ENCODE peak calls at places on chromosomes 5 and 9, in seven cellular contexts. D, I, J, G, T, A and Y are unnamed samples.

GRCh38 chr5:142830241-142831018 is 60.3 kb downstream of the ARHGAP26 start:
- DNase-seq in I (no peak), T (no peak), G (no peak), A (peak), J (no peak), D (peak), Y (no peak)

GRCh38 chr5:61159841-61160240 is 2.4 kb downstream of the SMIM15 start:
- DNase-seq in I (no peak), G (no peak), D (peak), T (no peak), A (peak), J (no peak), Y (no peak)

GRCh38 chr5:134603059-134603458 is 29.6 kb downstream of the SAR1B start:
- DNase-seq in J (no peak), I (no peak), A (peak), G (no peak), D (peak), T (no peak), Y (no peak)

GRCh38 chr5:56350595-56351170 is 117.6 kb upstream of the ANKRD55 start:
- DNase-seq in A (peak), T (no peak), I (no peak), G (peak), J (peak), D (peak), Y (peak)

GRCh38 chr9:16074962-16075361 is 522.1 kb downstream of the CCDC171 start:
- DNase-seq in J (no peak), D (peak), A (peak), G (no peak), I (no peak), T (no peak), Y (no peak)

GRCh38 chr5:4480528-4481404 is 659.4 kb upstream of the ADAMTS16 start:
- DNase-seq in A (no peak), I (no peak), D (no peak), T (no peak), G (no peak), J (no peak), Y (no peak)

GRCh38 chr5:74762599-74762998 is 4.3 kb downstream of the GFM2 start:
- DNase-seq in J (no peak), I (no peak), A (peak), T (no peak), D (peak), G (no peak), Y (no peak)

GRCh38 chr5:165286692-165287091 is 1781.3 kb downstream of the MAT2B start:
- DNase-seq in J (no peak), T (no peak), I (no peak), D (no peak), A (no peak), G (no peak), Y (no peak)

GRCh38 chr5:11777096-11777495 is 127.2 kb downstream of the CTNND2 start:
- DNase-seq in G (no peak), J (no peak), T (no peak), A (no peak), D (no peak), I (no peak), Y (no peak)

GRCh38 chr5:151094054-151094858 is 13.4 kb upstream of the TNIP1 start:
- DNase-seq in G (no peak), D (peak), I (peak), T (no peak), J (no peak), A (peak), Y (no peak)

GRCh38 chr9:33868430-33869000 is 51.6 kb downstream of the UBE2R2 start:
- DNase-seq in G (no peak), I (no peak), A (peak), T (no peak), D (peak), J (no peak), Y (no peak)

GRCh38 chr5:133404724-133405123 is 207.6 kb downstream of the FSTL4 start:
- DNase-seq in D (peak), J (no peak), T (no peak), I (no peak), G (no peak), A (no peak), Y (no peak)

GRCh38 chr5:158463188-158463587 is 604.2 kb upstream of the CLINT1 start:
- DNase-seq in J (no peak), T (no peak), A (no peak), I (no peak), G (no peak), D (no peak), Y (no peak)

GRCh38 chr9:110033869-110034268 is 174.1 kb downstream of the C9orf152 start:
- DNase-seq in A (no peak), G (no peak), J (no peak), T (no peak), I (no peak), D (no peak), Y (no peak)

GRCh38 chr9:27154923-27155322 is 45.9 kb downstream of the TEK start:
- DNase-seq in D (peak), T (no peak), G (no peak), J (no peak), I (no peak), A (peak), Y (no peak)

GRCh38 chr5:176779537-176779936 is 30.8 kb upstream of the UNC5A start:
- DNase-seq in J (peak), A (no peak), D (no peak), T (no peak), I (peak), G (peak), Y (no peak)

GRCh38 chr5:172436078-172436873 is 18.0 kb downstream of the SH3PXD2B start:
- DNase-seq in A (no peak), D (no peak), J (peak), I (no peak), T (no peak), G (no peak), Y (no peak)

GRCh38 chr9:88826181-88826580 is 165.1 kb upstream of the S1PR3 start:
- DNase-seq in A (no peak), I (no peak), T (no peak), G (no peak), J (no peak), D (peak), Y (no peak)

GRCh38 chr9:33823801-33824200 is 6.8 kb downstream of the UBE2R2 start:
- DNase-seq in J (no peak), A (no peak), D (no peak), I (peak), G (no peak), T (no peak), Y (no peak)

GRCh38 chr5:345404-346195 is 24.1 kb downstream of the AHRR start:
- DNase-seq in A (no peak), D (peak), G (no peak), J (no peak), I (no peak), T (no peak), Y (no peak)

GRCh38 chr9:127683723-127684122 is 23.1 kb upstream of the CFAP157 start:
- DNase-seq in A (no peak), G (no peak), J (no peak), T (no peak), D (peak), I (no peak), Y (no peak)

GRCh38 chr9:16368425-16369087 is 501.9 kb downstream of the BNC2 start:
- DNase-seq in T (no peak), I (no peak), D (no peak), G (no peak), A (no peak), J (no peak), Y (no peak)

GRCh38 chr9:131739192-131739961 is 499 bp downstream of the RAPGEF1 start:
- DNase-seq in G (peak), D (peak), I (peak), J (peak), A (peak), T (peak), Y (peak)

GRCh38 chr9:68551191-68551590 is 10.5 kb upstream of the TMEM252 start:
- DNase-seq in T (no peak), J (no peak), I (no peak), G (no peak), A (peak), D (no peak), Y (no peak)

GRCh38 chr9:134807726-134808125 is 72.9 kb upstream of the FCN2 start:
- DNase-seq in J (no peak), T (no peak), A (peak), D (peak), I (no peak), G (no peak), Y (no peak)

GRCh38 chr9:34123682-34124081 is 2.8 kb downstream of the DCAF12 start:
- DNase-seq in I (peak), D (no peak), A (no peak), J (peak), T (no peak), G (no peak), Y (no peak)

GRCh38 chr5:1800470-1801060 is 642 bp upstream of the NDUFS6 start:
- DNase-seq in D (peak), J (no peak), G (peak), A (peak), T (no peak), I (no peak), Y (no peak)

GRCh38 chr5:1801061-1801953 is at the start of gene NDUFS6:
- DNase-seq in A (peak), D (peak), G (peak), T (peak), J (peak), I (peak), Y (peak)

GRCh38 chr5:1803192-1803591 is 2.0 kb downstream of the NDUFS6 start:
- DNase-seq in T (no peak), D (no peak), I (no peak), J (no peak), A (no peak), G (no peak), Y (no peak)

GRCh38 chr5:1799602-1800469 is at the start of gene MRPL36:
- DNase-seq in T (peak), A (peak), I (peak), J (peak), G (peak), D (peak), Y (peak)

GRCh38 chr5:1801954-1802295 is 718 bp downstream of the NDUFS6 start:
- DNase-seq in J (no peak), A (no peak), D (no peak), T (peak), I (no peak), G (peak), Y (no peak)
- TF ChIP-seq CTCF in J (no peak), A (no peak), D (no peak), T (no peak), I (no peak), G (no peak), Y (no peak)

DNA sequence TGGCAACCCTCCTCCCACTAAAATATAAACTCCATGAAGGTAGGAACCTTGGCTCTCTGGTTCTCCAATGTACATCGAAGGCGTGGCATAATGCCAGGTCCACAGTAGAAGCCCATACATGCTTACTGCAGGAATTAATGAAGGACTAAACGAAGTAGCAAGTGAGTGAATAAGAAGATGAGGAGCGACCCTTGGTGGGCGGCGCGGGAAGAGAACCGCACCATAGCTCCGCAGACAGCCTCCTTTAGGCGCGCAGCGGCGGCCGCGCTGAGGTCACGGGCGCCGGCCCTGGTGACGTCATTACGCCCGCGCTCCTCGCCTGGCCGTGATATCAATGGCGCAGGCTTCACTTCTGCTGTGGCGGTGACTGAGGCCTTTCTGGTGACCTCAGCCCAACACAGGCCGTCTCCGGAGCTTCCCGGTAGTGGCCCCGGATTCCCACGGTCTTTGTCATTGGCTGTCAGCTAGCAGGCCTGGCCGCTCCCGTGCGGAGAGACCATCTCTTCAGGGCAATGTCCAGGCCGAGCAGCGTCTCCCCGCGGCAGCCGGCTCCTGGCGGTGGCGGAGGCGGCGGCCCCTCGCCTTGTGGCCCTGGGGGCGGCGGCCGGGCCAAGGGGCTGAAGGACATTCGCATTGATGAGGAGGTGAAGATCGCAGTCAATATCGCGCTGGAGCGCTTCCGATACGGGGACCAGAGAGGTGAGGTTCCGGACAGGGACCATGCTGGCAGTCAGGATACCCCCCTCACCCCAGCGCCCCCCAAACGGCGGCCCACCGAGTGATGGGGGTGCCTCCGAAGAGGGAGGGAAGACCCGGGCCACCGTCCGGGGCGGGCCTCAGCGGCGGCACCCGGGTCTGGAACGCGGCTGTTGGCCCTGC is at the start of gene YTHDC2:
- DNase-seq in I (peak), T (peak), G (peak), J (peak), D (peak), A (peak), Y (peak)
- TF ChIP-seq CTCF in I (peak), T (peak), G (peak), J (peak), D (peak), A (no peak), Y (no peak)

DNA sequence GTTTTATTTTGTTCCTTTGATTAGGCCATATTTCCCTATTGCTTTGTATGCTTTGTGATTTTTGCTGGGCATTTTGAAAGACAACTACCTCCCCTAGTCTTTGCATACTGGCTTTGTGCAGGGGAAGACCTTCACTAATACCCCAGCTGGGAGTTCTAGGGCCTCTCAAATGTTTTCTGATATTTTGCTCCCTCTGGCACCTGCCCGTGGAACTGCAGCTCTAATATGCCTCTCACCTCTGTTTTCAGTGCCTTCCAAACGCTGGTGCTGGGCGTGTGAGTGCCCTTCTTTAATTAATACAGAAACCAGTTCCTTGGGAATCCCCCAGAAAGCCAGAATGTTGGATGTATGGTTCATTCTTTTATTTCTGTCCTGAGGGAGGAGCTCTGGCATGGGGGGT is 204.5 kb downstream of the COMMD10 start:
- DNase-seq in D (no peak), J (no peak), A (no peak), G (no peak), T (no peak), I (no peak), Y (no peak)
- TF ChIP-seq CTCF in D (no peak), J (no peak), A (peak), G (no peak), T (no peak), I (no peak), Y (no peak)

GRCh38 chr5:102561894-102562760 is 63.3 kb upstream of the SLCO6A1 start:
- DNase-seq in J (no peak), T (peak), D (peak), A (peak), G (no peak), I (no peak), Y (peak)
- TF ChIP-seq CTCF in J (no peak), T (peak), D (peak), A (peak), G (peak), I (peak), Y (peak)

DNA sequence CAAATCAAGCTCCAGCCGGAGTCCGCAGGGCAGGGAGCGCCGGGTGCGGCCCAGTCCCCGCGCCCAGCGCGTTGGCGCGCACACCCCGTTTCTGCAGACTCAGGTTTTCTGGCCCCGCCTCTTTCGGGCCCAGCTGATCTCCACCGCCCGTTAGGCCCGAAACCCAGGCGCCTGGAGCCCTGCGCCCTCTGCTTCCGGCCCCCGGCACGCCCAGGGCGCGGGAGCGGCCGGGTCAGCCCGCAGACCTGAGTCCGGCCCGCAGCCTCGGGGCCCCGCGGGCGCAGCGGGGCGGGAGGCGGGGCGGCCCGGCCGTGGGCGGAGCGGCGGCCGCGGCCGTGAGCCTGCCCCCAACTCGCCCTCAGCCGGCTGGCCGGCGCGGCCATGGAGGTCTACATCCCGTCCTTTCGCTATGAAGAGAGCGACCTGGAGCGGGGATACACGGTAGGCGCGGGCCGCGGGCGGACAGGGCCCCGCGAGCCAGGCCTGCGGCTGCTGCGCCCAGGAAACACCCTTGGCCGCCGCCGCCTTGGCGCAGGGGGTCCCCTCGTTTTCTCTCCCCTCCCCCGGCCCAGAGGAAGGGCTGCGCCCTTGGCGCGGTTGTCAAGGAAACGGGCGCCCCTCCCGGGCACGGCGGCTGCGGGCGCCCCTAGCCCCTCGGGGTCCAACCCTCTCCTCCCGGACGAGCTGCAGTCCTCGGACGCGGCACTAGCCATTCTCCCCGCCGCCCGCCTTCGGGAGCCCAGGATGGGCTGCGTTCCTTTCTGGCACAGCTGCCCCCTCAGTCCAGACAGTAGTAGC is at the start of gene SNX24:
- DNase-seq in T (peak), A (peak), D (peak), J (peak), I (peak), G (peak), Y (peak)
- TF ChIP-seq CTCF in T (no peak), A (no peak), D (no peak), J (no peak), I (no peak), G (no peak), Y (no peak)

GRCh38 chr5:124631874-124632550 is 114.4 kb downstream of the ZNF608 start:
- DNase-seq in A (peak), J (no peak), T (no peak), D (no peak), G (no peak), I (no peak), Y (no peak)
- TF ChIP-seq CTCF in A (peak), J (no peak), T (no peak), D (no peak), G (no peak), I (no peak), Y (no peak)

GRCh38 chr9:112366591-112366990 is 13.3 kb upstream of the HSDL2 start:
- DNase-seq in G (no peak), D (no peak), A (no peak), J (no peak), T (peak), I (no peak), Y (no peak)
- TF ChIP-seq CTCF in G (no peak), D (peak), A (peak), J (no peak), T (peak), I (no peak), Y (no peak)

DNA sequence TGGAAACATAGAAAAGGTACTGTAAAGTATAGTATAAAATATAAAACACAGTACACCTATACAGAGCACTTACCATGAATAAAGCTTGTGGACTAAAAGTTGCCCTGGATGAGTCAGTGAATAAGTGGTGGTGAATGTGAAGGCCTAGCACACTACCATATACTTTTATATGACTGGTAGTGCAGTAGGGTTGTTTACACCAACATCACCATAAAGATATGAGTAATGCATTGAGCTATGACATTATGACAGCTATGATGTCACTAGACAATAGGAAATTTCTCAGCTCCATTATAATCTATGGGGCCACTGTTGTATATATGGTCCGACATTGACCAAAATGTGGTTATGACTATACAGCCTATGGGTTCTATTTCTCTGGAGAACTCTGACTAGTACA is 291.8 kb upstream of the ACTBL2 start:
- DNase-seq in D (no peak), G (no peak), A (no peak), I (no peak), J (no peak), T (no peak), Y (no peak)
- TF ChIP-seq CTCF in D (no peak), G (no peak), A (no peak), I (no peak), J (no peak), T (no peak), Y (no peak)